ENCODE peak calls at places on chromosomes 1 and 21, in five cellular contexts. H is kidney, P is prostate gland, T is GM20000, S is HT1080. V is an unnamed sample.

GRCh38 chr1:93715529-93716126 is 34.0 kb upstream of the BCAR3 start:
- DNase-seq in H (no peak), T (peak), S (no peak), P (no peak), V (peak)

GRCh38 chr1:216902669-216903388 is 179.6 kb upstream of the ESRRG start:
- DNase-seq in H (no peak), P (peak), S (peak), T (no peak), V (no peak)

GRCh38 chr1:67780637-67781036 is 52.6 kb downstream of the GNG12 start:
- DNase-seq in T (no peak), H (no peak), S (no peak), P (no peak), V (no peak)

GRCh38 chr21:18443686-18444085 is 40.1 kb upstream of the TMPRSS15 start:
- DNase-seq in H (no peak), T (no peak), P (no peak), S (no peak), V (no peak)

GRCh38 chr1:66405046-66405445 is 128.9 kb upstream of the SGIP1 start:
- DNase-seq in S (no peak), T (no peak), P (no peak), H (no peak), V (no peak)

GRCh38 chr1:112872551-112872962 is 83.4 kb downstream of the SLC16A1 start:
- DNase-seq in P (no peak), S (no peak), T (no peak), H (no peak), V (no peak)

GRCh38 chr1:109655624-109656519 is at the start of gene GSTM4:
- DNase-seq in P (peak), H (peak), T (peak), S (no peak), V (peak)

GRCh38 chr1:98688110-98688739 is 26.7 kb downstream of the SNX7 start:
- DNase-seq in H (no peak), T (no peak), S (no peak), P (no peak), V (no peak)

GRCh38 chr1:8382051-8382505 is 64.2 kb downstream of the SLC45A1 start:
- DNase-seq in T (no peak), P (no peak), H (no peak), S (no peak), V (no peak)

GRCh38 chr1:165129568-165130164 is 226.8 kb downstream of the LMX1A start:
- DNase-seq in S (peak), H (peak), T (peak), P (peak), V (peak)

GRCh38 chr21:39852726-39853510 is 14.3 kb upstream of the PCP4 start:
- DNase-seq in S (no peak), T (no peak), H (no peak), P (no peak), V (no peak)

GRCh38 chr1:192538407-192539311 is 36.9 kb upstream of the RGS1 start:
- DNase-seq in S (no peak), T (peak), H (no peak), P (no peak), V (no peak)

GRCh38 chr1:20578721-20579380 is 10.0 kb upstream of the CDA start:
- DNase-seq in H (no peak), P (no peak), T (no peak), S (peak), V (no peak)

GRCh38 chr1:241442686-241443085 is 76.9 kb downstream of the FH start:
- DNase-seq in P (no peak), H (no peak), T (no peak), S (no peak), V (no peak)

GRCh38 chr1:54122131-54122751 is 30.6 kb downstream of the CDCP2 start:
- DNase-seq in T (no peak), S (no peak), P (no peak), H (no peak), V (no peak)

GRCh38 chr1:56495538-56495937 is 83.8 kb downstream of the PLPP3 start:
- DNase-seq in S (no peak), H (no peak), P (no peak), T (no peak), V (no peak)

GRCh38 chr21:42672699-42673458 is 19.5 kb downstream of the PDE9A start:
- DNase-seq in S (peak), P (no peak), T (no peak), H (no peak), V (no peak)

GRCh38 chr1:120954736-120955135 is 65.2 kb downstream of the PPIAL4A start:
- DNase-seq in P (no peak), S (no peak), H (no peak), T (no peak), V (no peak)

GRCh38 chr1:162632234-162632666 is at the start of gene DDR2:
- DNase-seq in P (no peak), H (peak), S (peak), T (no peak), V (no peak)

GRCh38 chr1:42479621-42480020 is 16.5 kb downstream of the CCDC30 start:
- DNase-seq in T (no peak), H (no peak), S (peak), P (no peak), V (no peak)

GRCh38 chr1:41878495-41878894 is 40.2 kb downstream of the HIVEP3 start:
- DNase-seq in H (no peak), T (no peak), S (no peak), P (no peak), V (no peak)

GRCh38 chr1:41482001-41482765 is 2.3 kb downstream of the EDN2 start:
- DNase-seq in H (peak), P (peak), T (no peak), S (no peak), V (no peak)

GRCh38 chr1:203166192-203166940 is 9.3 kb downstream of the MYBPH start:
- DNase-seq in H (peak), P (peak), S (peak), T (peak), V (no peak)

GRCh38 chr1:17122449-17123194 is 3.4 kb upstream of the PADI2 start:
- DNase-seq in S (no peak), H (no peak), T (no peak), P (no peak), V (no peak)

GRCh38 chr1:187665513-187665912 is 836.8 kb downstream of the PLA2G4A start:
- DNase-seq in H (no peak), P (no peak), T (no peak), S (no peak), V (no peak)

GRCh38 chr1:151157067-151157531 is 650 bp downstream of the TNFAIP8L2 start:
- DNase-seq in T (no peak), H (peak), P (no peak), S (no peak), V (peak)